ENCODE peak calls at places on chromosomes 2 and 18, in seven cellular contexts. J is AG09309, U is mammary epithelial cell, F is coronary artery, R is astrocyte, P is upper lobe of right lung, O is cardiac muscle cell. L is an unnamed sample.

GRCh38 chr2:64730551-64731305 is 77.0 kb upstream of the SERTAD2 start:
- DNase-seq in J (peak; percentile 59), U (peak; percentile 74), F (peak; percentile 76), R (peak; percentile 85), P (peak; percentile 68), O (peak; percentile 84), L (peak; percentile 70)

GRCh38 chr2:237180987-237181386 is 95.3 kb downstream of the COPS8 start:
- DNase-seq in J (no peak), U (no peak), F (no peak), R (no peak), P (no peak), O (no peak), L (no peak)

GRCh38 chr2:8796878-8797550 is 40.4 kb downstream of the KIDINS220 start:
- DNase-seq in J (no peak), U (no peak), F (no peak), R (no peak), P (no peak), O (no peak), L (no peak)

GRCh38 chr2:40220177-40220925 is 231.5 kb downstream of the SLC8A1 start:
- DNase-seq in J (no peak), U (peak; percentile 48), F (no peak), R (peak; percentile 56), P (no peak), O (peak; percentile 81), L (no peak)

GRCh38 chr18:23932385-23933067 is 82.0 kb upstream of the TTC39C start:
- DNase-seq in J (peak; percentile 67), U (no peak), F (no peak), R (no peak), P (no peak), O (no peak), L (no peak)

GRCh38 chr18:34847408-34847807 is 137.3 kb downstream of the DTNA start:
- DNase-seq in J (no peak), U (no peak), F (no peak), R (no peak), P (no peak), O (no peak), L (no peak)

GRCh38 chr18:59265246-59266018 is 7.8 kb downstream of the RAX start:
- DNase-seq in J (no peak), U (no peak), F (no peak), R (no peak), P (no peak), O (peak; percentile 17), L (no peak)

GRCh38 chr18:13376841-13377351 is 158.3 kb downstream of the LDLRAD4 start:
- DNase-seq in J (no peak), U (no peak), F (peak; percentile 68), R (no peak), P (no peak), O (no peak), L (no peak)

GRCh38 chr2:171434671-171434980 is 600 bp downstream of the DCAF17 start:
- DNase-seq in J (no peak), U (no peak), F (no peak), R (no peak), P (no peak), O (no peak), L (no peak)

GRCh38 chr18:48292229-48292628 is 117.0 kb downstream of the ZBTB7C start:
- DNase-seq in J (no peak), U (no peak), F (no peak), R (no peak), P (no peak), O (no peak), L (no peak)

GRCh38 chr18:3492721-3493120 is 42.7 kb downstream of the TGIF1 start:
- DNase-seq in J (no peak), U (no peak), F (no peak), R (no peak), P (no peak), O (no peak), L (no peak)

GRCh38 chr18:48894799-48895346 is 55.9 kb downstream of the SMAD7 start:
- DNase-seq in J (no peak), U (no peak), F (peak; percentile 57), R (no peak), P (no peak), O (peak; percentile 22), L (no peak)

GRCh38 chr2:234981197-234982095 is 29.6 kb downstream of the SH3BP4 start:
- DNase-seq in J (peak; percentile 98), U (peak; percentile 95), F (peak; percentile 89), R (peak; percentile 100), P (no peak), O (peak; percentile 99), L (peak; percentile 98)

GRCh38 chr2:161412346-161412745 is 3.8 kb upstream of the TBR1 start:
- DNase-seq in J (peak; percentile 7), U (no peak), F (no peak), R (peak; percentile 23), P (no peak), O (peak; percentile 23), L (no peak)

GRCh38 chr2:5057895-5058294 is 634.3 kb upstream of the SOX11 start:
- DNase-seq in J (no peak), U (no peak), F (no peak), R (no peak), P (no peak), O (no peak), L (no peak)

GRCh38 chr2:190718652-190719526 is 70.0 kb downstream of the NAB1 start:
- DNase-seq in J (peak; percentile 3), U (peak; percentile 94), F (no peak), R (peak; percentile 74), P (no peak), O (peak; percentile 72), L (peak; percentile 22)

GRCh38 chr2:69340101-69340775 is 46.8 kb downstream of the GFPT1 start:
- DNase-seq in J (no peak), U (no peak), F (no peak), R (peak; percentile 47), P (no peak), O (peak; percentile 54), L (no peak)

GRCh38 chr2:10266133-10266620 is 36.5 kb upstream of the HPCAL1 start:
- DNase-seq in J (no peak), U (no peak), F (no peak), R (peak; percentile 35), P (no peak), O (peak; percentile 8), L (no peak)

GRCh38 chr18:76519156-76519549 is 24.1 kb upstream of the ZNF516 start:
- DNase-seq in J (no peak), U (no peak), F (no peak), R (no peak), P (no peak), O (peak; percentile 61), L (no peak)

GRCh38 chr18:58937204-58937603 is 72.5 kb downstream of the ZNF532 start:
- DNase-seq in J (peak; percentile 5), U (peak; percentile 30), F (no peak), R (peak; percentile 59), P (no peak), O (peak; percentile 69), L (peak; percentile 42)

GRCh38 chr18:67916142-67916541 is 399.6 kb upstream of the DSEL start:
- DNase-seq in J (no peak), U (no peak), F (no peak), R (peak; percentile 25), P (no peak), O (no peak), L (no peak)

GRCh38 chr2:145845207-145845894 is 1325.4 kb upstream of the ZEB2 start:
- DNase-seq in J (no peak), U (peak; percentile 5), F (no peak), R (no peak), P (no peak), O (peak; percentile 71), L (no peak)

GRCh38 chr2:186576614-186577013 is 13.2 kb upstream of the ITGAV start:
- DNase-seq in J (no peak), U (no peak), F (no peak), R (peak; percentile 78), P (no peak), O (peak; percentile 55), L (no peak)
- TF ChIP-seq CTCF in J (no peak), U (no peak), F (no peak), R (no peak), P (no peak), O (no peak), L (no peak)

DNA sequence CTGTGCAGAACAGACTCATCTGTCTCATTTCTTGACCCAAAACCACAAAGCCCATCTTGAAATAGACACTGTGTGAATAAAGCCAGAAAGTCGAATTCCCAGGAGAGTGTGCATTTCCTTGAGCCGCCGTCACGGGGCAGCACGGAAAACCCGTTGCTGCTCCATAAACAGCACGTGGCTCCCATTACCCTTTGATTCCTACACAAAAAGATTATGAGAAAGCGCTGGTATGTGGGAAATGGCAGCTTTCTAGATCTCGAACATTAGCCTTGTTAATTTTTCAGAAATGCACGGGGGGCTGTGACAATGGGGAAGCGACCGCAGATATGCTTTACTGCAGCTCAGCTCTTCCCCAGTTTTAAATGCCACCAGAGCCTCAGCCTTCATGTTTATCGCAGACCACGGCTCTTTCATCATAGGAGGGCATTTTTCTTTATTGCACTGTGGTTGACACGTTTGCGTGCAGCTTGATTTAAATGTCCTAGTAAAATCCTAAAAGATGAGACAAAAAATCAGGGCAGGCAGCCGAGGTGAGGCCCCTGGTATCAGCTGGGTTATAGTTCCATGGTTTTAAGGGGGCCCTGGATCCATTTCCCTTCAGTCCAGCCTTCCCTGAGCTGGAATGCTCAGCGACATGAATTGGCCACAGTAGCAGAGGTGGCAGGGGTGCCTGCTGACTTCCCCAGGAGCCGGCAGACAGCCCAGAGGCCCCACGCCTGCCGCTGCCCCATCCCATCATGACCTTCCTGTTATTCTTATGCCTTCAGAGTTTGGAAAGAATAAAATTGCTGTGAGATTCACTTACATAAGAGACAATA is 249.3 kb downstream of the NDUFA10 start:
- DNase-seq in J (no peak), U (no peak), F (peak; percentile 45), R (no peak), P (no peak), O (peak; percentile 21), L (no peak)
- TF ChIP-seq CTCF in J (peak; percentile 12), U (no peak), F (no peak), R (no peak), P (no peak), O (no peak), L (no peak)

GRCh38 chr2:128714861-128715312 is 396.2 kb upstream of the HS6ST1 start:
- DNase-seq in J (no peak), U (no peak), F (peak; percentile 54), R (no peak), P (no peak), O (no peak), L (no peak)
- TF ChIP-seq CTCF in J (no peak), U (peak; percentile 13), F (no peak), R (no peak), P (no peak), O (peak; percentile 18), L (peak; percentile 9)

DNA sequence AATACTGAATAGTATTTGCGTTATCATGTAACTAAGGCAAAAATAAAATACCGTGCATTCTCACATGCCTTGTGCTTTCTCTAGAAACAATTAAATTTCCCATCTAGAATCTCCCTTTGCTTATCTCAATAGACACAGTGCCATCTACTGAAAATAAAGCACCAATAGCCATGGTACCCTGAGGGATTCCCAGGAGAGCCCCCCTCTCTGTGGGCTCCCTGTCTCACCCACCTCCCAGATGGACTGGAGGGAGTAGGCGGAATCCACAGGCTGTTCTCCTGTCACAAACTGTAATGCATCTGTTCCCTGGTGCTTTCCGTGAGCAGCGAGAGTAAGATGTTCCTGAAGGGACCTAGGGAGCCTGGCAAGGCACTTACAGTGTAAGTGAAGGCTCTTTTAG is 112.4 kb upstream of the UPP2 start:
- DNase-seq in J (no peak), U (no peak), F (no peak), R (no peak), P (no peak), O (no peak), L (no peak)
- TF ChIP-seq CTCF in J (no peak), U (no peak), F (no peak), R (no peak), P (no peak), O (no peak), L (peak; percentile 5)